ENCODE peak calls at places on chromosomes 1 and 21, in eight cellular contexts. Y is tibial artery, U is GM23248, J is neural progenitor cell, X is skeletal muscle cell, B is right atrium auricular region, O is BE2C, L is cardiac fibroblast. Z is an unnamed sample.

GRCh38 chr21:31182231-31183129 is 144.2 kb upstream of the KRTAP19-8 start:
- DNase-seq in X (no peak), Y (no peak), B (no peak), L (no peak), J (no peak), U (no peak), O (no peak), Z (no peak)

GRCh38 chr1:207962716-207963428 is 51.9 kb upstream of the CD34 start:
- DNase-seq in B (peak; percentile 81), J (no peak), L (peak; percentile 48), O (peak; percentile 57), X (no peak), U (peak; percentile 70), Y (peak; percentile 76), Z (no peak)

GRCh38 chr1:44276006-44276405 is 62.7 kb downstream of the DMAP1 start:
- DNase-seq in O (no peak), Y (no peak), J (no peak), B (no peak), X (peak; percentile 28), U (peak; percentile 41), L (peak; percentile 34), Z (no peak)

GRCh38 chr1:43586136-43586726 is 55.5 kb downstream of the PTPRF start:
- DNase-seq in B (no peak), L (no peak), U (no peak), X (no peak), J (no peak), Y (no peak), O (no peak), Z (no peak)

GRCh38 chr1:167564592-167564991 is 11.0 kb upstream of the CREG1 start:
- DNase-seq in O (no peak), X (no peak), L (no peak), U (peak; percentile 15), Y (no peak), B (no peak), J (no peak), Z (no peak)

GRCh38 chr1:7656821-7657220 is 114.3 kb upstream of the VAMP3 start:
- DNase-seq in U (no peak), B (no peak), L (no peak), X (no peak), J (no peak), Y (no peak), O (no peak), Z (no peak)

GRCh38 chr1:52706136-52706670 is 8.1 kb upstream of the COA7 start:
- DNase-seq in U (no peak), J (no peak), O (no peak), B (no peak), Y (no peak), X (no peak), L (no peak), Z (no peak)

GRCh38 chr1:179366093-179366800 is 476 bp downstream of the AXDND1 start:
- DNase-seq in J (peak; percentile 13), U (peak; percentile 72), O (no peak), Y (no peak), B (no peak), X (no peak), L (peak; percentile 31), Z (no peak)

GRCh38 chr21:42513985-42514882 is 582 bp downstream of the SLC37A1 start:
- DNase-seq in J (peak; percentile 61), Y (peak; percentile 66), L (peak; percentile 36), O (no peak), X (no peak), U (peak; percentile 26), B (no peak), Z (peak; percentile 44)

GRCh38 chr1:113677250-113678158 is 81.8 kb downstream of the PHTF1 start:
- DNase-seq in B (no peak), Y (no peak), O (peak; percentile 60), J (peak; percentile 67), X (no peak), U (peak; percentile 67), L (peak; percentile 72), Z (peak; percentile 44)

GRCh38 chr1:25572708-25573590 is 29.5 kb downstream of the LDLRAP1 start:
- DNase-seq in J (peak; percentile 81), O (peak; percentile 66), L (peak; percentile 60), X (no peak), Y (no peak), B (no peak), U (peak; percentile 81), Z (peak; percentile 85)

GRCh38 chr21:36859744-36860501 is 106.5 kb downstream of the HLCS start:
- DNase-seq in L (peak; percentile 76), J (no peak), X (no peak), O (peak; percentile 49), Y (peak; percentile 81), B (peak; percentile 80), U (peak; percentile 45), Z (peak; percentile 41)

GRCh38 chr1:52368383-52369172 is 2.6 kb upstream of the CC2D1B start:
- DNase-seq in O (peak; percentile 62), B (no peak), L (peak; percentile 38), Y (no peak), U (peak; percentile 73), X (no peak), J (peak; percentile 88), Z (no peak)

DNA sequence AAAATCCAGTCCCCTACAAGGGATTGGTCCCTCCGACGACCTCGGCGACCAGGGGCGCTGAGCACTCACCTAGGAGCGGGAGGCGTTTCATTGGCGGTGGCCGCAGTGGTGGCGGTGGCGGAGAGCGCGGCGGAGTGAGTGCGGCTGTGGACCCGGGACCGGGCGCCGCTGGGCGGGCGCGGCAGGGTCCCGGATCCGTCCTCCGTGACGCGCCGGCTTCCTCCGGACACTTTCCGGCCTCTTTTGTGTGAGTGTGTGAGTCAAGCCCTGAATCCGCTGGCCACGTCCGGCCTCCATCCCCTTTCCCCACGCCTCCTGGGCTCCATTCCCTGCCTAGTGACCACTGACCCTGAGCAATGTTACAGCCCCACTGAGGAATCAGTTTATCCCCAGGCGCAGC is at the start of gene ADGRL4:
- DNase-seq in O (no peak), U (peak; percentile 73), X (peak; percentile 17), B (peak; percentile 60), J (peak; percentile 68), L (peak; percentile 85), Y (peak; percentile 63), Z (no peak)
- H3K4me3 ChIP-seq in O (no peak within 1 kb of the TSS), U (peak within 1 kb of the TSS; percentile 69), X (peak within 1 kb of the TSS; percentile 51), B (peak within 1 kb of the TSS; percentile 44), J (peak within 1 kb of the TSS; percentile 54), L (peak within 1 kb of the TSS; percentile 53), Y (peak within 1 kb of the TSS; percentile 25), Z (no peak within 1 kb of the TSS)

GRCh38 chr1:226871636-226872327 is 1.4 kb downstream of the PSEN2 start:
- DNase-seq in U (no peak), Y (no peak), O (no peak), B (peak; percentile 34), L (no peak), X (no peak), J (peak; percentile 13), Z (no peak)

GRCh38 chr1:226871047-226871365 is 590 bp downstream of the PSEN2 start:
- DNase-seq in B (no peak), O (no peak), L (no peak), J (no peak), Y (no peak), X (no peak), U (no peak), Z (no peak)

GRCh38 chr1:226868726-226869125 is 1.7 kb upstream of the PSEN2 start:
- DNase-seq in B (no peak), J (no peak), X (no peak), Y (no peak), O (no peak), U (no peak), L (no peak), Z (no peak)

GRCh38 chr1:226870323-226871046 is at the start of gene PSEN2:
- DNase-seq in B (peak; percentile 73), U (peak; percentile 82), O (peak; percentile 73), X (no peak), L (peak; percentile 27), J (peak; percentile 74), Y (peak; percentile 82), Z (peak; percentile 40)

GRCh38 chr1:226870026-226870322 is 442 bp upstream of the PSEN2 start:
- DNase-seq in J (no peak), X (no peak), Y (no peak), B (no peak), L (no peak), O (no peak), U (no peak), Z (no peak)
- H3K4me3 ChIP-seq in J (peak overlapping the region; percentile 79), X (peak overlapping the region; percentile 62), Y (peak overlapping the region; percentile 70), B (peak overlapping the region; percentile 87), L (peak overlapping the region; percentile 41), O (peak overlapping the region; percentile 62), U (peak overlapping the region; percentile 73), Z (peak overlapping the region; percentile 50)

DNA sequence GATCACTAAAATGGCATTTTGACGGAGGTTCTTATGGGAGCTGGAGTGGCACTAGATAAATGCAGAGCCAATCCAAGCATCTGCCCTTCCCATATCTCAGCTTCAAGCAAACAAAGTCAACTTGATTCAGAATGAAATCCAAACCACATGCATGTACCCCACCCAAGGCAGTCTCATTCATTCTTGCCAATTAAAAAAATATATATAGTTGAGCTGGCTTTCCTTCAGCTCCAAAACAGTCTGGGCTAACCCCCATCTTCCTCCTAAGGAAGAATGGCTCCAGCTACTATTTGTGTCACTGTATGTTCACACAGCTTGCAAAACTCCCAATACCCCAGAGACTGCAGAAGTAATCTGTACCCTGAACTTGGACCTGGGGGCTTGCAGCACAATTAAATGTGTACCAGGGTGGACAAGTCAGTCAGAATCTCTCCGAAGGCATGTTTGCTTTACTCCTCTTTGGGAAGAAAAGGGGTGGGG is 35.5 kb downstream of the GPR3 start:
- DNase-seq in U (no peak), Y (no peak), B (no peak), O (no peak), X (no peak), L (no peak), J (no peak), Z (no peak)
- H3K4me3 ChIP-seq in U (no peak overlapping the region), Y (peak overlapping the region; percentile 45), B (peak overlapping the region; percentile 18), O (no peak overlapping the region), X (no peak overlapping the region), L (no peak overlapping the region), J (no peak overlapping the region), Z (no peak overlapping the region)

GRCh38 chr21:45981641-45982255 is at the start of gene COL6A1:
- DNase-seq in U (peak; percentile 87), X (no peak), O (peak; percentile 72), L (peak; percentile 74), J (peak; percentile 88), Y (peak; percentile 86), B (no peak), Z (peak; percentile 78)

GRCh38 chr21:45981154-45981606 is 390 bp upstream of the COL6A1 start:
- DNase-seq in B (peak; percentile 92), U (peak; percentile 93), X (peak; percentile 76), J (peak; percentile 91), O (peak; percentile 88), Y (peak; percentile 94), L (peak; percentile 88), Z (peak; percentile 90)

GRCh38 chr21:45980697-45981096 is 873 bp upstream of the COL6A1 start:
- DNase-seq in U (no peak), L (no peak), J (no peak), O (no peak), X (no peak), Y (no peak), B (no peak), Z (no peak)

GRCh38 chr21:45982758-45983731 is 1.5 kb downstream of the COL6A1 start:
- DNase-seq in L (no peak), X (no peak), Y (peak; percentile 71), O (peak; percentile 8), B (no peak), J (peak; percentile 37), U (peak; percentile 53), Z (peak; percentile 38)

DNA sequence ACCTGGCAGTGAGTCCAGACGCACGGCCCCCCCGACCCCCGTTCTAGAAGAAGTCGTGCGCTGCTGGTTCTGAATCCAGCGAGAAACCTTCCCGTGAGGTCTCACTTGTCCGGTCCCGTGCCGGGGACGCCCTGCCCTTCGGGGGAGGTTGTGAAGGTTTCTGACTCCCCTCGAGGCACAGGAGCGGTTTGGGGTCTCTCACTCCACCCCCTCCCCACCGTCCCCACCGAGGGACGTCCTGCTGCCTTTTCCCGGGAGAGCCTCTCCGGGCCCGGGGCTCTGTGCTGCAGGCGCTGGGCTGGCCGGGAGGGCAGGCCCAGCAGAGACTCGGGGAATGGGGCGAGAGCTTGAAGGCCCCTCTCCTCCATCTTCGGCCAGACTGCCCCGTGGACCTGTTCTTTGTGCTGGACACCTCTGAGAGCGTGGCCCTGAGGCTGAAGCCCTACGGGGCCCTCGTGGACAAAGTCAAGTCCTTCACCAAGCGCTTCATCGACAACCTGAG is 737 bp downstream of the COL6A1 start:
- DNase-seq in O (peak; percentile 20), J (peak; percentile 54), Y (peak; percentile 81), U (peak; percentile 55), L (no peak), X (no peak), B (no peak), Z (peak; percentile 36)
- H3K4me3 ChIP-seq in O (peak overlapping the region; percentile 52), J (peak overlapping the region; percentile 65), Y (peak overlapping the region; percentile 97), U (peak overlapping the region; percentile 90), L (peak overlapping the region; percentile 87), X (peak overlapping the region; percentile 79), B (peak overlapping the region; percentile 94), Z (peak overlapping the region; percentile 74)